ENCODE peak calls at places on chromosomes 6 and 20, in five cellular contexts. Z, H, M, R and J are unnamed samples.

GRCh38 chr20:8421981-8422380 is 289.9 kb downstream of the PLCB1 start:
- DNase-seq in Z (no peak), H (peak), M (no peak), R (no peak), J (no peak)

GRCh38 chr6:113684382-113684901 is 172.7 kb upstream of the MARCKS start:
- DNase-seq in Z (no peak), H (no peak), M (no peak), R (no peak), J (no peak)

GRCh38 chr20:18943542-18943941 is 130.0 kb downstream of the SCP2D1 start:
- DNase-seq in Z (no peak), H (no peak), M (no peak), R (no peak), J (peak)

GRCh38 chr6:41164551-41164950 is 1.6 kb upstream of the TREM2 start:
- DNase-seq in Z (no peak), H (no peak), M (no peak), R (no peak), J (no peak)

GRCh38 chr20:62837790-62838458 is 21.1 kb downstream of the COL9A3 start:
- DNase-seq in Z (no peak), H (peak), M (no peak), R (no peak), J (peak)

GRCh38 chr20:63177785-63178444 is 38.0 kb downstream of the YTHDF1 start:
- DNase-seq in Z (no peak), H (peak), M (no peak), R (peak), J (no peak)

GRCh38 chr20:40506567-40506966 is 182.5 kb downstream of the MAFB start:
- DNase-seq in Z (no peak), H (peak), M (peak), R (no peak), J (peak)

GRCh38 chr20:62882426-62882825 is 20.8 kb upstream of the TCFL5 start:
- DNase-seq in Z (no peak), H (no peak), M (no peak), R (no peak), J (peak)

GRCh38 chr6:31067881-31068737 is 44.3 kb downstream of the C6orf15 start:
- DNase-seq in Z (no peak), H (no peak), M (no peak), R (no peak), J (no peak)

GRCh38 chr20:50431066-50431450 is 79.1 kb upstream of the PTPN1 start:
- DNase-seq in Z (no peak), H (no peak), M (no peak), R (no peak), J (no peak)

GRCh38 chr6:18099501-18099900 is 23.0 kb downstream of the NHLRC1 start:
- DNase-seq in Z (no peak), H (no peak), M (no peak), R (no peak), J (no peak)

GRCh38 chr6:7561153-7561964 is 19.9 kb downstream of the DSP start:
- DNase-seq in Z (no peak), H (no peak), M (no peak), R (no peak), J (no peak)

GRCh38 chr6:148401581-148401980 is 58.9 kb downstream of the SASH1 start:
- DNase-seq in Z (no peak), H (no peak), M (no peak), R (no peak), J (no peak)

GRCh38 chr20:6651016-6651415 is 116.5 kb upstream of the BMP2 start:
- DNase-seq in Z (no peak), H (peak), M (no peak), R (no peak), J (peak)

GRCh38 chr6:157209865-157210530 is 113.3 kb downstream of the TMEM242 start:
- DNase-seq in Z (no peak), H (no peak), M (no peak), R (no peak), J (no peak)

GRCh38 chr20:20551409-20551808 is 161.0 kb downstream of the RALGAPA2 start:
- DNase-seq in Z (no peak), H (no peak), M (no peak), R (no peak), J (no peak)